ENCODE peak calls at places on chromosomes 1 and 21, in seven cellular contexts. One of them, this sample, is unnamed.

GRCh38 chr1:19341201-19342076 is 29.3 kb downstream of the SLC66A1 start:
- DNase-seq in fibroblast of lung: peak
- DNase-seq in ELF-1: peak
- DNase-seq in kidney: peak
- DNase-seq in NCI-H69: peak
- DNase-seq in uterus: peak
- DNase-seq in heart right ventricle: peak
- DNase-seq in this sample: peak

GRCh38 chr1:70745199-70745598 is 302.4 kb downstream of the PTGER3 start:
- DNase-seq in uterus: no peak
- DNase-seq in kidney: no peak
- DNase-seq in NCI-H69: peak
- DNase-seq in ELF-1: peak
- DNase-seq in heart right ventricle: no peak
- DNase-seq in fibroblast of lung: no peak
- DNase-seq in this sample: no peak

GRCh38 chr1:235160395-235160964 is 570 bp downstream of the RBM34 start:
- DNase-seq in kidney: no peak
- DNase-seq in fibroblast of lung: peak
- DNase-seq in heart right ventricle: no peak
- DNase-seq in NCI-H69: no peak
- DNase-seq in uterus: no peak
- DNase-seq in ELF-1: no peak
- DNase-seq in this sample: no peak

GRCh38 chr1:93878501-93878888 is 511 bp downstream of the DNTTIP2 start:
- DNase-seq in NCI-H69: peak
- DNase-seq in kidney: peak
- DNase-seq in fibroblast of lung: peak
- DNase-seq in uterus: no peak
- DNase-seq in ELF-1: peak
- DNase-seq in heart right ventricle: peak
- DNase-seq in this sample: peak

GRCh38 chr1:228397454-228397786 is 9.2 kb downstream of the TRIM11 start:
- DNase-seq in ELF-1: no peak
- DNase-seq in NCI-H69: no peak
- DNase-seq in kidney: peak
- DNase-seq in heart right ventricle: no peak
- DNase-seq in fibroblast of lung: no peak
- DNase-seq in uterus: no peak
- DNase-seq in this sample: no peak

GRCh38 chr1:205598841-205599666 is 32.8 kb downstream of the ELK4 start:
- DNase-seq in ELF-1: no peak
- DNase-seq in NCI-H69: no peak
- DNase-seq in uterus: peak
- DNase-seq in kidney: peak
- DNase-seq in heart right ventricle: peak
- DNase-seq in fibroblast of lung: peak
- DNase-seq in this sample: peak

GRCh38 chr1:113396585-113396984 is 6.3 kb downstream of the MAGI3 start:
- DNase-seq in fibroblast of lung: peak
- DNase-seq in kidney: no peak
- DNase-seq in NCI-H69: peak
- DNase-seq in heart right ventricle: no peak
- DNase-seq in uterus: no peak
- DNase-seq in ELF-1: no peak
- DNase-seq in this sample: no peak

GRCh38 chr1:17632541-17633193 is 93.2 kb downstream of the ARHGEF10L start:
- DNase-seq in fibroblast of lung: peak
- DNase-seq in uterus: no peak
- DNase-seq in heart right ventricle: no peak
- DNase-seq in ELF-1: no peak
- DNase-seq in NCI-H69: no peak
- DNase-seq in kidney: no peak
- DNase-seq in this sample: no peak

GRCh38 chr1:65792671-65793358 is at the start of gene PDE4B:
- DNase-seq in kidney: peak
- DNase-seq in heart right ventricle: no peak
- DNase-seq in uterus: no peak
- DNase-seq in NCI-H69: peak
- DNase-seq in ELF-1: peak
- DNase-seq in fibroblast of lung: peak
- DNase-seq in this sample: peak

GRCh38 chr21:45379171-45379900 is 25.6 kb upstream of the COL18A1 start:
- DNase-seq in uterus: no peak
- DNase-seq in ELF-1: no peak
- DNase-seq in kidney: peak
- DNase-seq in heart right ventricle: no peak
- DNase-seq in fibroblast of lung: no peak
- DNase-seq in NCI-H69: no peak
- DNase-seq in this sample: no peak

GRCh38 chr1:196063307-196063706 is 544.9 kb downstream of the KCNT2 start:
- DNase-seq in fibroblast of lung: peak
- DNase-seq in kidney: no peak
- DNase-seq in NCI-H69: peak
- DNase-seq in ELF-1: no peak
- DNase-seq in uterus: no peak
- DNase-seq in heart right ventricle: no peak
- DNase-seq in this sample: no peak

GRCh38 chr1:25618433-25618808 is 1.8 kb downstream of the MAN1C1 start:
- DNase-seq in kidney: no peak
- DNase-seq in heart right ventricle: no peak
- DNase-seq in uterus: no peak
- DNase-seq in ELF-1: no peak
- DNase-seq in fibroblast of lung: no peak
- DNase-seq in NCI-H69: peak
- DNase-seq in this sample: no peak

GRCh38 chr1:50526431-50526830 is 103.2 kb upstream of the DMRTA2 start:
- DNase-seq in ELF-1: no peak
- DNase-seq in uterus: no peak
- DNase-seq in heart right ventricle: no peak
- DNase-seq in kidney: no peak
- DNase-seq in NCI-H69: no peak
- DNase-seq in fibroblast of lung: no peak
- DNase-seq in this sample: no peak

GRCh38 chr1:43505077-43505780 is 25.5 kb upstream of the PTPRF start:
- DNase-seq in fibroblast of lung: no peak
- DNase-seq in uterus: no peak
- DNase-seq in NCI-H69: no peak
- DNase-seq in heart right ventricle: no peak
- DNase-seq in kidney: no peak
- DNase-seq in ELF-1: no peak
- DNase-seq in this sample: no peak

GRCh38 chr1:20192364-20192763 is 6.0 kb upstream of the PLA2G2C start:
- DNase-seq in fibroblast of lung: peak
- DNase-seq in kidney: no peak
- DNase-seq in NCI-H69: no peak
- DNase-seq in uterus: no peak
- DNase-seq in ELF-1: no peak
- DNase-seq in heart right ventricle: no peak
- DNase-seq in this sample: peak

GRCh38 chr21:45373991-45374816 is 30.8 kb upstream of the COL18A1 start:
- DNase-seq in uterus: peak
- DNase-seq in heart right ventricle: no peak
- DNase-seq in kidney: peak
- DNase-seq in ELF-1: no peak
- DNase-seq in NCI-H69: no peak
- DNase-seq in fibroblast of lung: no peak
- DNase-seq in this sample: peak

GRCh38 chr1:20472860-20473711 is 12.9 kb downstream of the CAMK2N1 start:
- DNase-seq in ELF-1: peak
- DNase-seq in NCI-H69: no peak
- DNase-seq in uterus: peak
- DNase-seq in kidney: peak
- DNase-seq in heart right ventricle: peak
- DNase-seq in fibroblast of lung: peak
- DNase-seq in this sample: peak

GRCh38 chr1:206012086-206012859 is 9.1 kb upstream of the RAB7B start:
- DNase-seq in uterus: no peak
- DNase-seq in kidney: peak
- DNase-seq in fibroblast of lung: no peak
- DNase-seq in heart right ventricle: peak
- DNase-seq in NCI-H69: peak
- DNase-seq in ELF-1: no peak
- DNase-seq in this sample: peak

GRCh38 chr1:204841316-204841715 is 29.3 kb upstream of the NFASC start:
- DNase-seq in kidney: no peak
- DNase-seq in fibroblast of lung: no peak
- DNase-seq in heart right ventricle: no peak
- DNase-seq in uterus: no peak
- DNase-seq in ELF-1: no peak
- DNase-seq in NCI-H69: no peak
- DNase-seq in this sample: no peak

GRCh38 chr1:116855220-116855619 is 54.5 kb upstream of the PTGFRN start:
- DNase-seq in NCI-H69: peak
- DNase-seq in fibroblast of lung: peak
- DNase-seq in kidney: peak
- DNase-seq in uterus: peak
- DNase-seq in heart right ventricle: peak
- DNase-seq in ELF-1: peak
- DNase-seq in this sample: peak

GRCh38 chr1:41138549-41138948 is 103.6 kb downstream of the SCMH1 start:
- DNase-seq in uterus: no peak
- DNase-seq in fibroblast of lung: no peak
- DNase-seq in NCI-H69: no peak
- DNase-seq in heart right ventricle: no peak
- DNase-seq in kidney: no peak
- DNase-seq in ELF-1: no peak
- DNase-seq in this sample: no peak

GRCh38 chr21:31316488-31317169 is 27.4 kb downstream of the TIAM1 start:
- DNase-seq in fibroblast of lung: peak
- DNase-seq in ELF-1: peak
- DNase-seq in kidney: no peak
- DNase-seq in NCI-H69: no peak
- DNase-seq in uterus: no peak
- DNase-seq in heart right ventricle: no peak
- DNase-seq in this sample: no peak